ENCODE peak calls at places on chromosomes 13 and 19, in five cellular contexts. M, K, R, J and C are unnamed samples.

GRCh38 chr13:30923423-30923822 is 9.0 kb upstream of the TEX26 start:
- DNase-seq in K (no peak), M (no peak), J (no peak), R (no peak), C (no peak)

GRCh38 chr13:60114499-60115028 is 49.2 kb downstream of the DIAPH3 start:
- DNase-seq in K (no peak), M (no peak), J (no peak), R (no peak), C (no peak)

GRCh38 chr19:2043864-2044708 is 7.0 kb downstream of the MKNK2 start:
- DNase-seq in M (no peak), R (no peak), K (no peak), J (no peak), C (no peak)

GRCh38 chr13:48504606-48505369 is 28.1 kb downstream of the RCBTB2 start:
- DNase-seq in R (no peak), K (no peak), J (no peak), M (no peak), C (no peak)

GRCh38 chr19:41994994-41995958 is 1.2 kb upstream of the ATP1A3 start:
- DNase-seq in R (no peak), K (no peak), M (no peak), J (no peak), C (no peak)

GRCh38 chr13:45024847-45025246 is 35.5 kb downstream of the GPALPP1 start:
- DNase-seq in J (no peak), K (no peak), M (no peak), R (no peak), C (no peak)

GRCh38 chr19:55082023-55082851 is 6.6 kb downstream of the EPS8L1 start:
- DNase-seq in J (peak; percentile 64), R (peak; percentile 89), M (no peak), K (no peak), C (peak; percentile 56)

GRCh38 chr13:28401303-28402056 is 93.4 kb downstream of the FLT1 start:
- DNase-seq in J (no peak), M (no peak), R (no peak), K (no peak), C (no peak)

GRCh38 chr19:3783660-3784584 is 2.3 kb downstream of the MATK start:
- DNase-seq in M (no peak), R (no peak), J (peak; percentile 59), K (no peak), C (no peak)

GRCh38 chr13:44128522-44128921 is 245.1 kb upstream of the SERP2 start:
- DNase-seq in K (no peak), R (no peak), J (no peak), M (no peak), C (no peak)

GRCh38 chr13:30659980-30660379 is 42.3 kb downstream of the USPL1 start:
- DNase-seq in R (no peak), K (no peak), J (no peak), M (no peak), C (no peak)

GRCh38 chr19:4557971-4558941 is 1.2 kb downstream of the SEMA6B start:
- DNase-seq in K (no peak), J (peak; percentile 61), R (no peak), M (no peak), C (peak; percentile 56)

GRCh38 chr13:41152005-41152404 is 19.4 kb upstream of the KBTBD6 start:
- DNase-seq in R (no peak), J (no peak), K (no peak), M (no peak), C (no peak)

GRCh38 chr13:28495586-28496564 is 947 bp upstream of the FLT1 start:
- DNase-seq in K (no peak), M (no peak), R (no peak), J (no peak), C (no peak)

GRCh38 chr13:107778094-107778493 is 437.2 kb downstream of the LIG4 start:
- DNase-seq in J (no peak), R (no peak), M (no peak), K (no peak), C (no peak)

GRCh38 chr19:1884719-1885334 is 469 bp downstream of the ABHD17A start:
- DNase-seq in R (no peak), J (no peak), M (no peak), K (no peak), C (no peak)

GRCh38 chr19:31648347-31648746 is 299.1 kb upstream of the TSHZ3 start:
- DNase-seq in R (peak; percentile 14), K (no peak), M (no peak), J (no peak), C (no peak)

GRCh38 chr19:566403-566802 is 6.0 kb upstream of the BSG start:
- DNase-seq in R (no peak), M (no peak), K (no peak), J (no peak), C (no peak)

GRCh38 chr19:5086725-5087439 is 118.0 kb downstream of the KDM4B start:
- DNase-seq in M (no peak), K (no peak), R (no peak), J (no peak), C (no peak)

GRCh38 chr13:99123101-99124045 is 77.3 kb upstream of the UBAC2 start:
- DNase-seq in K (no peak), R (no peak), J (no peak), M (no peak), C (no peak)

GRCh38 chr19:51259348-51260245 is 8.7 kb downstream of the SIGLECL1 start:
- DNase-seq in K (peak; percentile 27), R (no peak), J (peak; percentile 60), M (peak; percentile 20), C (peak; percentile 25)

GRCh38 chr19:3225677-3226093 is 1.2 kb downstream of the CELF5 start:
- DNase-seq in R (no peak), M (no peak), K (no peak), J (no peak), C (no peak)

GRCh38 chr13:48801255-48801654 is 147.5 kb downstream of the CYSLTR2 start:
- DNase-seq in K (no peak), J (no peak), M (no peak), R (no peak), C (no peak)

GRCh38 chr19:6677924-6678689 is 8.1 kb upstream of the TNFSF14 start:
- DNase-seq in J (peak; percentile 77), K (no peak), R (no peak), M (peak; percentile 37), C (peak; percentile 39)

GRCh38 chr19:37079238-37079637 is 1.0 kb downstream of the ZNF420 start:
- DNase-seq in J (no peak), M (no peak), K (no peak), R (no peak), C (no peak)

GRCh38 chr13:97445504-97446187 is 11.7 kb downstream of the RAP2A start:
- DNase-seq in R (no peak), J (no peak), M (no peak), K (no peak), C (no peak)